ENCODE peak calls at places on chromosomes 11 and 22, in seven cellular contexts. One of them, this sample, is unnamed.

GRCh38 chr11:76766521-76766920 is 16.6 kb upstream of the TSKU start:
- DNase-seq in esophagus muscularis mucosa: no peak
- DNase-seq in sigmoid colon: no peak
- DNase-seq in body of pancreas: no peak
- DNase-seq in foreskin fibroblast: no peak
- DNase-seq in IMR-90: no peak
- DNase-seq in fibroblast of lung: no peak
- DNase-seq in this sample: no peak

GRCh38 chr11:110989734-110990133 is 255.8 kb upstream of the POU2AF2 start:
- DNase-seq in esophagus muscularis mucosa: peak
- DNase-seq in sigmoid colon: peak
- DNase-seq in body of pancreas: no peak
- DNase-seq in foreskin fibroblast: peak
- DNase-seq in IMR-90: peak
- DNase-seq in fibroblast of lung: peak
- DNase-seq in this sample: no peak

GRCh38 chr11:69486056-69486772 is 4.8 kb downstream of the LINC01488 start:
- DNase-seq in esophagus muscularis mucosa: no peak
- DNase-seq in sigmoid colon: no peak
- DNase-seq in body of pancreas: no peak
- DNase-seq in foreskin fibroblast: no peak
- DNase-seq in IMR-90: no peak
- DNase-seq in fibroblast of lung: no peak
- DNase-seq in this sample: no peak

GRCh38 chr22:41140365-41140957 is 48.1 kb downstream of the EP300 start:
- DNase-seq in esophagus muscularis mucosa: no peak
- DNase-seq in sigmoid colon: no peak
- DNase-seq in body of pancreas: no peak
- DNase-seq in foreskin fibroblast: no peak
- DNase-seq in IMR-90: no peak
- DNase-seq in fibroblast of lung: peak
- DNase-seq in this sample: no peak

GRCh38 chr11:94151903-94152677 is 23.4 kb downstream of the PANX1 start:
- DNase-seq in esophagus muscularis mucosa: no peak
- DNase-seq in sigmoid colon: no peak
- DNase-seq in body of pancreas: no peak
- DNase-seq in foreskin fibroblast: peak
- DNase-seq in IMR-90: peak
- DNase-seq in fibroblast of lung: peak
- DNase-seq in this sample: peak

GRCh38 chr11:133724116-133724515 is 121.2 kb downstream of the SPATA19 start:
- DNase-seq in esophagus muscularis mucosa: no peak
- DNase-seq in sigmoid colon: no peak
- DNase-seq in body of pancreas: no peak
- DNase-seq in foreskin fibroblast: no peak
- DNase-seq in IMR-90: no peak
- DNase-seq in fibroblast of lung: no peak
- DNase-seq in this sample: no peak

GRCh38 chr22:41873391-41873790 is 40.5 kb downstream of the SREBF2 start:
- DNase-seq in esophagus muscularis mucosa: no peak
- DNase-seq in sigmoid colon: no peak
- DNase-seq in body of pancreas: no peak
- DNase-seq in foreskin fibroblast: no peak
- DNase-seq in IMR-90: no peak
- DNase-seq in fibroblast of lung: no peak
- DNase-seq in this sample: no peak

GRCh38 chr22:27585141-27585540 is 216.4 kb downstream of the MN1 start:
- DNase-seq in esophagus muscularis mucosa: no peak
- DNase-seq in sigmoid colon: no peak
- DNase-seq in body of pancreas: no peak
- DNase-seq in foreskin fibroblast: no peak
- DNase-seq in IMR-90: no peak
- DNase-seq in fibroblast of lung: peak
- DNase-seq in this sample: no peak

GRCh38 chr22:44279059-44279340 is 33.8 kb downstream of the SHISAL1 start:
- DNase-seq in esophagus muscularis mucosa: no peak
- DNase-seq in sigmoid colon: no peak
- DNase-seq in body of pancreas: no peak
- DNase-seq in foreskin fibroblast: no peak
- DNase-seq in IMR-90: no peak
- DNase-seq in fibroblast of lung: no peak
- DNase-seq in this sample: no peak

GRCh38 chr22:26812731-26813130 is 155.3 kb downstream of the MIAT start:
- DNase-seq in esophagus muscularis mucosa: no peak
- DNase-seq in sigmoid colon: no peak
- DNase-seq in body of pancreas: no peak
- DNase-seq in foreskin fibroblast: no peak
- DNase-seq in IMR-90: no peak
- DNase-seq in fibroblast of lung: no peak
- DNase-seq in this sample: no peak

GRCh38 chr11:119806064-119806915 is 77.3 kb upstream of the NECTIN1 start:
- DNase-seq in esophagus muscularis mucosa: no peak
- DNase-seq in sigmoid colon: no peak
- DNase-seq in body of pancreas: no peak
- DNase-seq in foreskin fibroblast: no peak
- DNase-seq in IMR-90: no peak
- DNase-seq in fibroblast of lung: no peak
- DNase-seq in this sample: no peak

GRCh38 chr11:100340416-100341323 is 346.4 kb upstream of the ARHGAP42 start:
- DNase-seq in esophagus muscularis mucosa: no peak
- DNase-seq in sigmoid colon: no peak
- DNase-seq in body of pancreas: no peak
- DNase-seq in foreskin fibroblast: no peak
- DNase-seq in IMR-90: no peak
- DNase-seq in fibroblast of lung: peak
- DNase-seq in this sample: no peak

GRCh38 chr11:113685650-113686349 is 20.3 kb downstream of the TMPRSS5 start:
- DNase-seq in esophagus muscularis mucosa: no peak
- DNase-seq in sigmoid colon: no peak
- DNase-seq in body of pancreas: no peak
- DNase-seq in foreskin fibroblast: no peak
- DNase-seq in IMR-90: no peak
- DNase-seq in fibroblast of lung: no peak
- DNase-seq in this sample: no peak

GRCh38 chr22:36056980-36057379 is 28.4 kb upstream of the RBFOX2 start:
- DNase-seq in esophagus muscularis mucosa: no peak
- DNase-seq in sigmoid colon: no peak
- DNase-seq in body of pancreas: no peak
- DNase-seq in foreskin fibroblast: peak
- DNase-seq in IMR-90: peak
- DNase-seq in fibroblast of lung: peak
- DNase-seq in this sample: no peak

GRCh38 chr11:37571248-37571647 is 973.2 kb upstream of the RAG2 start:
- DNase-seq in esophagus muscularis mucosa: no peak
- DNase-seq in sigmoid colon: no peak
- DNase-seq in body of pancreas: no peak
- DNase-seq in foreskin fibroblast: no peak
- DNase-seq in IMR-90: no peak
- DNase-seq in fibroblast of lung: peak
- DNase-seq in this sample: no peak

GRCh38 chr11:58471892-58472291 is 29.9 kb upstream of the OR5B12 start:
- DNase-seq in esophagus muscularis mucosa: no peak
- DNase-seq in sigmoid colon: no peak
- DNase-seq in body of pancreas: no peak
- DNase-seq in foreskin fibroblast: no peak
- DNase-seq in IMR-90: no peak
- DNase-seq in fibroblast of lung: no peak
- DNase-seq in this sample: no peak

GRCh38 chr11:116035972-116036371 is 531.8 kb upstream of the CADM1 start:
- DNase-seq in esophagus muscularis mucosa: peak
- DNase-seq in sigmoid colon: no peak
- DNase-seq in body of pancreas: no peak
- DNase-seq in foreskin fibroblast: no peak
- DNase-seq in IMR-90: no peak
- DNase-seq in fibroblast of lung: no peak
- DNase-seq in this sample: no peak

GRCh38 chr11:32343325-32344008 is 91.9 kb downstream of the WT1 start:
- DNase-seq in esophagus muscularis mucosa: no peak
- DNase-seq in sigmoid colon: no peak
- DNase-seq in body of pancreas: no peak
- DNase-seq in foreskin fibroblast: no peak
- DNase-seq in IMR-90: no peak
- DNase-seq in fibroblast of lung: no peak
- DNase-seq in this sample: no peak

GRCh38 chr11:100472727-100473389 is 214.2 kb upstream of the ARHGAP42 start:
- DNase-seq in esophagus muscularis mucosa: no peak
- DNase-seq in sigmoid colon: no peak
- DNase-seq in body of pancreas: no peak
- DNase-seq in foreskin fibroblast: no peak
- DNase-seq in IMR-90: no peak
- DNase-seq in fibroblast of lung: no peak
- DNase-seq in this sample: no peak

GRCh38 chr11:64148917-64149617 is 16.8 kb downstream of the MACROD1 start:
- DNase-seq in esophagus muscularis mucosa: no peak
- DNase-seq in sigmoid colon: no peak
- DNase-seq in body of pancreas: no peak
- DNase-seq in foreskin fibroblast: no peak
- DNase-seq in IMR-90: no peak
- DNase-seq in fibroblast of lung: no peak
- DNase-seq in this sample: no peak
- TF ChIP-seq CTCF in esophagus muscularis mucosa: no peak
- TF ChIP-seq CTCF in sigmoid colon: no peak
- TF ChIP-seq CTCF in body of pancreas: no peak
- TF ChIP-seq CTCF in foreskin fibroblast: no peak
- TF ChIP-seq CTCF in IMR-90: no peak
- TF ChIP-seq CTCF in fibroblast of lung: no peak
- TF ChIP-seq CTCF in this sample: no peak

DNA sequence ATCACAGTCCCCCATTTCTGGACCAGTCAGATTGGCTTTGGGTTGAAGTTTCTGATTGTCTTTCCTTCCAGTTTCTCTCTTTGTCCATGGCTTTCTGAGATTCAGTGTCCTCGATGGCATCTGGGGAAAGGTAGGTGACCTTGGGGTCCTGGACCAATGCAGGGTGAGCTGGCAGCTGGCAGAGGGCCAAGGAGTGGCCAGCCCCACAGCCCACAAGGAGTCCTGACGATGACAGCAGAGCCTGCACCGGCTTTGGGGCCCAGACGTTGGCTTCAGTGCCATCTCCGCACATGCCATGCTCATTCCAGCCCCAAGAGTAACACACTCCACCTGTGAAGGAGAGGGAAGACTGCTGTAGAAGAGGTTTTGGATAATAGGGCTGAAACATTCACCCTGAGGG is 53.5 kb downstream of the KCNC1 start:
- DNase-seq in esophagus muscularis mucosa: no peak
- DNase-seq in sigmoid colon: peak
- DNase-seq in body of pancreas: no peak
- DNase-seq in foreskin fibroblast: no peak
- DNase-seq in IMR-90: no peak
- DNase-seq in fibroblast of lung: no peak
- DNase-seq in this sample: no peak
- H3K4me3 ChIP-seq in esophagus muscularis mucosa: no peak
- H3K4me3 ChIP-seq in sigmoid colon: no peak
- H3K4me3 ChIP-seq in body of pancreas: no peak
- H3K4me3 ChIP-seq in foreskin fibroblast: no peak
- H3K4me3 ChIP-seq in IMR-90: no peak
- H3K4me3 ChIP-seq in fibroblast of lung: no peak
- H3K4me3 ChIP-seq in this sample: no peak

GRCh38 chr11:41245184-41245583 is 214.3 kb downstream of the LRRC4C start:
- DNase-seq in esophagus muscularis mucosa: no peak
- DNase-seq in sigmoid colon: peak
- DNase-seq in body of pancreas: no peak
- DNase-seq in foreskin fibroblast: no peak
- DNase-seq in IMR-90: no peak
- DNase-seq in fibroblast of lung: peak
- DNase-seq in this sample: no peak

GRCh38 chr11:41250408-41250807 is 209.0 kb downstream of the LRRC4C start:
- DNase-seq in esophagus muscularis mucosa: no peak
- DNase-seq in sigmoid colon: no peak
- DNase-seq in body of pancreas: no peak
- DNase-seq in foreskin fibroblast: no peak
- DNase-seq in IMR-90: no peak
- DNase-seq in fibroblast of lung: no peak
- DNase-seq in this sample: no peak

GRCh38 chr11:41246399-41246745 is 213.1 kb downstream of the LRRC4C start:
- DNase-seq in esophagus muscularis mucosa: no peak
- DNase-seq in sigmoid colon: no peak
- DNase-seq in body of pancreas: no peak
- DNase-seq in foreskin fibroblast: no peak
- DNase-seq in IMR-90: no peak
- DNase-seq in fibroblast of lung: no peak
- DNase-seq in this sample: no peak

DNA sequence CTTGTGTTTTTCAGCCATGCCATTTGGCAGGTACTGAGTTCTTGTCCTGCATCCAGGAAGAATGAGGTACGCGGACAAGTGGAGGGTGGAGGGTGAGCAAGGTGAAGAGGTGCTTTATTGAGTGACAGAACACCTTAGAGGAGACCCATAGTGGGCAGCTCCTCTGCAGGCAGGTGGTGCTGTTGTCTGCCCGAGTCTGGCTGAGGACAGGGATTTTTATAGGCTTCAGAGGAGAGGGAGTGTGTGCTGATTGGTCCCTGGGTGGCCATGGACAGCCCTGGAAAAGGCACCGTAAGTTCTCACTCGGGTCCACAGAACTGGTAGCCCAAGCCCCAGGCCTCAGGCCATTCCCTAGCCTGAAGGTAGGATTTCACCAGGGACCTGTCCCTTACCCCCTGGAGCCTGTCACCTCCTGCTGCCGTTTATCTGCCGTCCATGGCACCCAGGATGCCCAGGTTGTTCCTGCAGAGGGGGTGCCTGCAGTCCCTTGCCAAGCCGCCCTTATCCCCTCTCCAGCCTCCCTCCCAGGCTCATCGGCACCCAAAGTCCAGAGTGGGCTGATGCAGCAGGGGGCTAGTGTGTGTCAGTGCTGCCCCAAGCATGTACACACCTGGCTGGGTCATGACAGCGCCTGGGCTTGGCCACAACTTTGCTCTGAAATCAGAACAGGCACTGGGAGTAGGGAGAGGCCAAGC is 213.6 kb downstream of the LRRC4C start:
- DNase-seq in esophagus muscularis mucosa: no peak
- DNase-seq in sigmoid colon: peak
- DNase-seq in body of pancreas: no peak
- DNase-seq in foreskin fibroblast: no peak
- DNase-seq in IMR-90: no peak
- DNase-seq in fibroblast of lung: no peak
- DNase-seq in this sample: no peak
- TF ChIP-seq CTCF in esophagus muscularis mucosa: no peak
- TF ChIP-seq CTCF in sigmoid colon: no peak
- TF ChIP-seq CTCF in body of pancreas: no peak
- TF ChIP-seq CTCF in foreskin fibroblast: no peak
- TF ChIP-seq CTCF in IMR-90: no peak
- TF ChIP-seq CTCF in fibroblast of lung: no peak
- TF ChIP-seq CTCF in this sample: no peak

GRCh38 chr11:82405392-82405791 is 328.3 kb downstream of the FAM181B start:
- DNase-seq in esophagus muscularis mucosa: no peak
- DNase-seq in sigmoid colon: no peak
- DNase-seq in body of pancreas: no peak
- DNase-seq in foreskin fibroblast: no peak
- DNase-seq in IMR-90: no peak
- DNase-seq in fibroblast of lung: no peak
- DNase-seq in this sample: no peak

GRCh38 chr11:82398300-82398815 is 335.3 kb downstream of the FAM181B start:
- DNase-seq in esophagus muscularis mucosa: no peak
- DNase-seq in sigmoid colon: peak
- DNase-seq in body of pancreas: no peak
- DNase-seq in foreskin fibroblast: no peak
- DNase-seq in IMR-90: no peak
- DNase-seq in fibroblast of lung: no peak
- DNase-seq in this sample: no peak

GRCh38 chr11:82406611-82407010 is 327.1 kb downstream of the FAM181B start:
- DNase-seq in esophagus muscularis mucosa: no peak
- DNase-seq in sigmoid colon: no peak
- DNase-seq in body of pancreas: no peak
- DNase-seq in foreskin fibroblast: no peak
- DNase-seq in IMR-90: no peak
- DNase-seq in fibroblast of lung: no peak
- DNase-seq in this sample: no peak

GRCh38 chr11:82403640-82404305 is 329.9 kb downstream of the FAM181B start:
- DNase-seq in esophagus muscularis mucosa: no peak
- DNase-seq in sigmoid colon: no peak
- DNase-seq in body of pancreas: no peak
- DNase-seq in foreskin fibroblast: no peak
- DNase-seq in IMR-90: no peak
- DNase-seq in fibroblast of lung: no peak
- DNase-seq in this sample: no peak
- H3K4me3 ChIP-seq in esophagus muscularis mucosa: no peak
- H3K4me3 ChIP-seq in sigmoid colon: no peak
- H3K4me3 ChIP-seq in body of pancreas: no peak
- H3K4me3 ChIP-seq in foreskin fibroblast: no peak
- H3K4me3 ChIP-seq in IMR-90: no peak
- H3K4me3 ChIP-seq in fibroblast of lung: no peak
- H3K4me3 ChIP-seq in this sample: no peak

This sample was measured in HFF-Myc.